ENCODE peak calls at places on chromosomes 1 and 21, in eight cellular contexts. W is stimulated activated CD4-positive, alpha-beta T cell treated with anti-CD3 and anti-CD28 coated beads, Interleukin-4, amount 100 ng/mL, for 48 hours; X is heart right ventricle; C is GM13977; Q is PC-3; E is AG10803; T is fibroblast of mammary gland; Y is aorta. Z is an unnamed sample.

GRCh38 chr1:113935176-113935575 is 6.1 kb downstream of the HIPK1 start:
- DNase-seq in W (no peak), X (no peak), C (no peak), Q (no peak), E (no peak), T (no peak), Y (no peak), Z (no peak)

GRCh38 chr1:52996653-52997052 is 65.4 kb upstream of the PODN start:
- DNase-seq in W (no peak), X (no peak), C (no peak), Q (peak; percentile 16), E (no peak), T (peak; percentile 34), Y (no peak), Z (no peak)

GRCh38 chr21:29334717-29335428 is 36.2 kb downstream of the BACH1 start:
- DNase-seq in W (no peak), X (no peak), C (no peak), Q (no peak), E (peak; percentile 59), T (peak; percentile 95), Y (no peak), Z (no peak)

GRCh38 chr1:22089787-22090186 is 37.3 kb downstream of the CDC42 start:
- DNase-seq in W (no peak), X (no peak), C (no peak), Q (no peak), E (no peak), T (no peak), Y (no peak), Z (no peak)

GRCh38 chr1:8211620-8212442 is 106.1 kb upstream of the SLC45A1 start:
- DNase-seq in W (no peak), X (no peak), C (no peak), Q (peak; percentile 98), E (peak; percentile 99), T (peak; percentile 97), Y (peak; percentile 87), Z (peak; percentile 90)

GRCh38 chr21:35217504-35218060 is 168.5 kb upstream of the RUNX1 start:
- DNase-seq in W (no peak), X (no peak), C (no peak), Q (peak; percentile 100), E (peak; percentile 95), T (peak; percentile 85), Y (no peak), Z (peak; percentile 89)

GRCh38 chr1:234272656-234273312 is 100.5 kb upstream of the COA6 start:
- DNase-seq in W (no peak), X (no peak), C (no peak), Q (no peak), E (no peak), T (no peak), Y (no peak), Z (no peak)

GRCh38 chr21:44259082-44259705 is 2.5 kb downstream of the DNMT3L start:
- DNase-seq in W (no peak), X (no peak), C (no peak), Q (no peak), E (no peak), T (peak; percentile 64), Y (no peak), Z (no peak)

GRCh38 chr1:42385283-42385682 is 4.7 kb downstream of the RIMKLA start:
- DNase-seq in W (no peak), X (no peak), C (no peak), Q (peak; percentile 38), E (peak; percentile 11), T (peak; percentile 20), Y (no peak), Z (no peak)

GRCh38 chr21:34881894-34882371 is 167.2 kb downstream of the RUNX1 start:
- DNase-seq in W (no peak), X (no peak), C (no peak), Q (peak; percentile 96), E (peak; percentile 81), T (peak; percentile 87), Y (no peak), Z (peak; percentile 77)

GRCh38 chr1:86067626-86068025 is 88.9 kb downstream of the COL24A1 start:
- DNase-seq in W (no peak), X (no peak), C (no peak), Q (no peak), E (no peak), T (no peak), Y (no peak), Z (no peak)

GRCh38 chr21:30555095-30555494 is 6.0 kb downstream of the KRTAP19-7 start:
- DNase-seq in W (no peak), X (no peak), C (no peak), Q (no peak), E (no peak), T (no peak), Y (no peak), Z (no peak)

GRCh38 chr1:64848812-64849211 is 103.9 kb downstream of the RAVER2 start:
- DNase-seq in W (no peak), X (no peak), C (no peak), Q (no peak), E (no peak), T (no peak), Y (no peak), Z (no peak)

GRCh38 chr1:36871146-36871971 is 163.0 kb downstream of the GRIK3 start:
- DNase-seq in W (no peak), X (no peak), C (no peak), Q (no peak), E (no peak), T (no peak), Y (no peak), Z (no peak)

GRCh38 chr21:45860493-45861155 is 120.9 kb upstream of the COL6A1 start:
- DNase-seq in W (no peak), X (no peak), C (no peak), Q (no peak), E (no peak), T (no peak), Y (no peak), Z (no peak)

GRCh38 chr1:65260851-65261473 is 48.4 kb upstream of the DNAJC6 start:
- DNase-seq in W (no peak), X (no peak), C (peak; percentile 23), Q (peak; percentile 81), E (peak; percentile 82), T (peak; percentile 82), Y (no peak), Z (peak; percentile 34)

GRCh38 chr1:64536836-64537490 is 67.0 kb downstream of the CACHD1 start:
- DNase-seq in W (no peak), X (no peak), C (no peak), Q (no peak), E (no peak), T (no peak), Y (no peak), Z (no peak)

GRCh38 chr1:169201084-169201619 is 94.7 kb downstream of the ATP1B1 start:
- DNase-seq in W (no peak), X (no peak), C (no peak), Q (no peak), E (peak; percentile 69), T (peak; percentile 49), Y (no peak), Z (no peak)

GRCh38 chr1:117147856-117148588 is 26.5 kb upstream of the TRIM45 start:
- DNase-seq in W (no peak), X (no peak), C (no peak), Q (peak; percentile 95), E (no peak), T (no peak), Y (no peak), Z (peak; percentile 22)

GRCh38 chr1:9018372-9018771 is 7.9 kb downstream of the SLC2A7 start:
- DNase-seq in W (no peak), X (no peak), C (no peak), Q (no peak), E (no peak), T (no peak), Y (no peak), Z (no peak)

GRCh38 chr1:10561955-10562354 is 87.2 kb downstream of the PEX14 start:
- DNase-seq in W (no peak), X (no peak), C (no peak), Q (no peak), E (no peak), T (no peak), Y (no peak), Z (no peak)

GRCh38 chr1:225735252-225736149 is 42.1 kb upstream of the SRP9 start:
- DNase-seq in W (no peak), X (peak; percentile 66), C (no peak), Q (peak; percentile 95), E (peak; percentile 97), T (peak; percentile 99), Y (peak; percentile 84), Z (peak; percentile 97)

GRCh38 chr1:209363112-209363511 is 220.4 kb upstream of the CAMK1G start:
- DNase-seq in W (no peak), X (no peak), C (no peak), Q (peak; percentile 72), E (no peak), T (no peak), Y (no peak), Z (no peak)

GRCh38 chr21:41065539-41065938 is 102.4 kb upstream of the BACE2 start:
- DNase-seq in W (no peak), X (no peak), C (no peak), Q (no peak), E (peak; percentile 58), T (no peak), Y (no peak), Z (no peak)

GRCh38 chr1:17498214-17498613 is 41.3 kb upstream of the ARHGEF10L start:
- DNase-seq in W (no peak), X (no peak), C (no peak), Q (no peak), E (no peak), T (no peak), Y (no peak), Z (no peak)

GRCh38 chr21:37266515-37267221 is 466 bp downstream of the VPS26C start:
- DNase-seq in W (peak; percentile 20), X (peak; percentile 53), C (no peak), Q (peak; percentile 78), E (peak; percentile 38), T (peak; percentile 28), Y (peak; percentile 71), Z (peak; percentile 33)

GRCh38 chr1:95086949-95087533 is 14.3 kb upstream of the ALG14 start:
- DNase-seq in W (no peak), X (no peak), C (no peak), Q (peak; percentile 89), E (peak; percentile 91), T (peak; percentile 96), Y (no peak), Z (peak; percentile 74)

GRCh38 chr21:38359090-38359489 is 102.3 kb downstream of the KCNJ15 start:
- DNase-seq in W (no peak), X (no peak), C (no peak), Q (no peak), E (no peak), T (no peak), Y (no peak), Z (no peak)

GRCh38 chr1:212671342-212672031 is 28.2 kb downstream of the BATF3 start:
- DNase-seq in W (no peak), X (no peak), C (no peak), Q (peak; percentile 91), E (peak; percentile 44), T (peak; percentile 63), Y (peak; percentile 77), Z (peak; percentile 65)

GRCh38 chr1:10217748-10218441 is 7.5 kb downstream of the KIF1B start:
- DNase-seq in W (no peak), X (no peak), C (no peak), Q (no peak), E (peak; percentile 82), T (peak; percentile 80), Y (no peak), Z (no peak)

GRCh38 chr1:206839006-206839560 is 26.3 kb upstream of the IL20 start:
- DNase-seq in W (no peak), X (no peak), C (no peak), Q (no peak), E (peak; percentile 29), T (no peak), Y (no peak), Z (no peak)

GRCh38 chr1:2234762-2235113 is 6.6 kb downstream of the SKI start:
- DNase-seq in W (no peak), X (no peak), C (no peak), Q (no peak), E (no peak), T (no peak), Y (peak; percentile 57), Z (no peak)

GRCh38 chr1:36080236-36080635 is 3.7 kb upstream of the TEKT2 start:
- DNase-seq in W (no peak), X (no peak), C (no peak), Q (no peak), E (no peak), T (no peak), Y (no peak), Z (no peak)

GRCh38 chr1:36650200-36651065 is 167.7 kb upstream of the CSF3R start:
- DNase-seq in W (peak; percentile 54), X (peak; percentile 43), C (peak; percentile 63), Q (peak; percentile 68), E (peak; percentile 36), T (peak; percentile 52), Y (peak; percentile 66), Z (peak; percentile 67)